ENCODE peak calls at places on chromosomes 2 and 18, in seven cellular contexts. One of them, this sample, is unnamed.

GRCh38 chr18:7272268-7273049 is 41.6 kb downstream of the LRRC30 start:
- DNase-seq in neural crest cell: peak; percentile 48
- DNase-seq in foreskin melanocyte: peak; percentile 66
- DNase-seq in posterior cingulate gyrus: peak; percentile 47
- DNase-seq in adrenal gland: peak; percentile 90
- DNase-seq in HT-29: peak; percentile 29
- DNase-seq in MG63: peak; percentile 20
- DNase-seq in this sample: peak; percentile 38

GRCh38 chr18:6256521-6256920 is 158.2 kb downstream of the L3MBTL4 start:
- DNase-seq in neural crest cell: no peak
- DNase-seq in foreskin melanocyte: no peak
- DNase-seq in posterior cingulate gyrus: no peak
- DNase-seq in adrenal gland: peak; percentile 64
- DNase-seq in HT-29: no peak
- DNase-seq in MG63: no peak
- DNase-seq in this sample: no peak

GRCh38 chr2:65370387-65371093 is 61.9 kb downstream of the SPRED2 start:
- DNase-seq in neural crest cell: no peak
- DNase-seq in foreskin melanocyte: no peak
- DNase-seq in posterior cingulate gyrus: no peak
- DNase-seq in adrenal gland: no peak
- DNase-seq in HT-29: no peak
- DNase-seq in MG63: no peak
- DNase-seq in this sample: no peak

GRCh38 chr2:6694555-6694954 is 171.2 kb downstream of the CMPK2 start:
- DNase-seq in neural crest cell: no peak
- DNase-seq in foreskin melanocyte: no peak
- DNase-seq in posterior cingulate gyrus: no peak
- DNase-seq in adrenal gland: no peak
- DNase-seq in HT-29: no peak
- DNase-seq in MG63: no peak
- DNase-seq in this sample: no peak

GRCh38 chr18:38241216-38241615 is 675.6 kb upstream of the CELF4 start:
- DNase-seq in neural crest cell: no peak
- DNase-seq in foreskin melanocyte: no peak
- DNase-seq in posterior cingulate gyrus: no peak
- DNase-seq in adrenal gland: no peak
- DNase-seq in HT-29: no peak
- DNase-seq in MG63: no peak
- DNase-seq in this sample: no peak

GRCh38 chr18:2692508-2692907 is 37.0 kb downstream of the SMCHD1 start:
- DNase-seq in neural crest cell: no peak
- DNase-seq in foreskin melanocyte: peak; percentile 10
- DNase-seq in posterior cingulate gyrus: no peak
- DNase-seq in adrenal gland: no peak
- DNase-seq in HT-29: no peak
- DNase-seq in MG63: no peak
- DNase-seq in this sample: no peak

GRCh38 chr2:207487650-207488315 is 42.0 kb upstream of the CREB1 start:
- DNase-seq in neural crest cell: no peak
- DNase-seq in foreskin melanocyte: no peak
- DNase-seq in posterior cingulate gyrus: no peak
- DNase-seq in adrenal gland: no peak
- DNase-seq in HT-29: no peak
- DNase-seq in MG63: peak; percentile 82
- DNase-seq in this sample: peak; percentile 62

GRCh38 chr2:234625626-234626253 is 128.9 kb upstream of the ARL4C start:
- DNase-seq in neural crest cell: no peak
- DNase-seq in foreskin melanocyte: no peak
- DNase-seq in posterior cingulate gyrus: no peak
- DNase-seq in adrenal gland: no peak
- DNase-seq in HT-29: no peak
- DNase-seq in MG63: no peak
- DNase-seq in this sample: no peak

GRCh38 chr2:110729106-110729505 is 3.3 kb upstream of the ACOXL start:
- DNase-seq in neural crest cell: no peak
- DNase-seq in foreskin melanocyte: no peak
- DNase-seq in posterior cingulate gyrus: no peak
- DNase-seq in adrenal gland: no peak
- DNase-seq in HT-29: no peak
- DNase-seq in MG63: no peak
- DNase-seq in this sample: no peak

GRCh38 chr2:121650554-121650930 is 1.3 kb upstream of the CLASP1 start:
- DNase-seq in neural crest cell: no peak
- DNase-seq in foreskin melanocyte: no peak
- DNase-seq in posterior cingulate gyrus: no peak
- DNase-seq in adrenal gland: no peak
- DNase-seq in HT-29: peak; percentile 24
- DNase-seq in MG63: no peak
- DNase-seq in this sample: peak; percentile 15

GRCh38 chr2:65075605-65076344 is 19.6 kb downstream of the CEP68 start:
- DNase-seq in neural crest cell: no peak
- DNase-seq in foreskin melanocyte: no peak
- DNase-seq in posterior cingulate gyrus: no peak
- DNase-seq in adrenal gland: peak; percentile 55
- DNase-seq in HT-29: peak; percentile 79
- DNase-seq in MG63: peak; percentile 20
- DNase-seq in this sample: no peak

GRCh38 chr2:29123584-29124349 is 8.6 kb downstream of the CLIP4 start:
- DNase-seq in neural crest cell: no peak
- DNase-seq in foreskin melanocyte: no peak
- DNase-seq in posterior cingulate gyrus: no peak
- DNase-seq in adrenal gland: no peak
- DNase-seq in HT-29: peak; percentile 40
- DNase-seq in MG63: peak; percentile 69
- DNase-seq in this sample: no peak

GRCh38 chr2:42167458-42167857 is 1.7 kb upstream of the EML4 start:
- DNase-seq in neural crest cell: no peak
- DNase-seq in foreskin melanocyte: no peak
- DNase-seq in posterior cingulate gyrus: no peak
- DNase-seq in adrenal gland: no peak
- DNase-seq in HT-29: no peak
- DNase-seq in MG63: no peak
- DNase-seq in this sample: no peak

GRCh38 chr2:69781321-69782248 is 39.7 kb downstream of the ANXA4 start:
- DNase-seq in neural crest cell: no peak
- DNase-seq in foreskin melanocyte: no peak
- DNase-seq in posterior cingulate gyrus: no peak
- DNase-seq in adrenal gland: no peak
- DNase-seq in HT-29: peak; percentile 91
- DNase-seq in MG63: no peak
- DNase-seq in this sample: no peak